ENCODE peak calls at places on chromosomes 11 and 22, in four cellular contexts. One of them, this sample, is unnamed.

GRCh38 chr11:62054484-62055121 is 69.2 kb upstream of the INCENP start:
- DNase-seq in GM12878: no peak
- DNase-seq in HepG2: peak; percentile 78
- DNase-seq in H1: no peak
- DNase-seq in this sample: peak; percentile 17

GRCh38 chr11:114078423-114078822 is 18.9 kb downstream of the ZBTB16 start:
- DNase-seq in GM12878: no peak
- DNase-seq in H1: no peak
- DNase-seq in HepG2: peak; percentile 64
- DNase-seq in this sample: no peak

GRCh38 chr11:87897079-87897478 is 278.2 kb downstream of the RAB38 start:
- DNase-seq in GM12878: no peak
- DNase-seq in H1: no peak
- DNase-seq in HepG2: no peak
- DNase-seq in this sample: no peak

GRCh38 chr11:8948901-8949300 is 6.1 kb upstream of the ASCL3 start:
- DNase-seq in GM12878: no peak
- DNase-seq in HepG2: no peak
- DNase-seq in H1: no peak
- DNase-seq in this sample: no peak

GRCh38 chr11:99973993-99974392 is 713.1 kb upstream of the ARHGAP42 start:
- DNase-seq in GM12878: no peak
- DNase-seq in HepG2: no peak
- DNase-seq in H1: no peak
- DNase-seq in this sample: no peak

GRCh38 chr11:83249972-83250593 is 36.1 kb downstream of the CCDC90B start:
- DNase-seq in HepG2: peak; percentile 24
- DNase-seq in GM12878: no peak
- DNase-seq in H1: no peak
- DNase-seq in this sample: peak; percentile 32

GRCh38 chr11:134361661-134362060 is 29.9 kb downstream of the GLB1L2 start:
- DNase-seq in GM12878: no peak
- DNase-seq in HepG2: no peak
- DNase-seq in H1: no peak
- DNase-seq in this sample: no peak

GRCh38 chr11:30585067-30585891 is 874 bp downstream of the MPPED2 start:
- DNase-seq in H1: no peak
- DNase-seq in GM12878: no peak
- DNase-seq in HepG2: no peak
- DNase-seq in this sample: peak; percentile 29

GRCh38 chr11:26584818-26585217 is 12.8 kb upstream of the MUC15 start:
- DNase-seq in H1: no peak
- DNase-seq in GM12878: no peak
- DNase-seq in HepG2: no peak
- DNase-seq in this sample: no peak

GRCh38 chr11:120013325-120014250 is 124.3 kb downstream of the TRIM29 start:
- DNase-seq in GM12878: no peak
- DNase-seq in HepG2: peak; percentile 32
- DNase-seq in H1: peak; percentile 81
- DNase-seq in this sample: peak; percentile 82

GRCh38 chr11:89545701-89546100 is 54.5 kb upstream of the NOX4 start:
- DNase-seq in GM12878: no peak
- DNase-seq in HepG2: no peak
- DNase-seq in H1: no peak
- DNase-seq in this sample: no peak

GRCh38 chr22:35596821-35597220 is 20.3 kb downstream of the MB start:
- DNase-seq in H1: no peak
- DNase-seq in HepG2: no peak
- DNase-seq in GM12878: no peak
- DNase-seq in this sample: no peak

GRCh38 chr11:33934450-33934849 is 42.6 kb upstream of the LMO2 start:
- DNase-seq in GM12878: no peak
- DNase-seq in H1: no peak
- DNase-seq in HepG2: no peak
- DNase-seq in this sample: no peak

GRCh38 chr11:114076974-114077373 is 17.5 kb downstream of the ZBTB16 start:
- DNase-seq in HepG2: no peak
- DNase-seq in GM12878: no peak
- DNase-seq in H1: no peak
- DNase-seq in this sample: no peak

GRCh38 chr11:117169726-117170125 is 8.8 kb upstream of the SIDT2 start:
- DNase-seq in GM12878: no peak
- DNase-seq in HepG2: no peak
- DNase-seq in H1: no peak
- DNase-seq in this sample: no peak

GRCh38 chr22:37043828-37044538 is 7.6 kb upstream of the KCTD17 start:
- DNase-seq in H1: no peak
- DNase-seq in GM12878: no peak
- DNase-seq in HepG2: peak; percentile 77
- DNase-seq in this sample: peak; percentile 63

GRCh38 chr22:38886333-38886732 is 14.3 kb upstream of the CBX6 start:
- DNase-seq in GM12878: no peak
- DNase-seq in H1: no peak
- DNase-seq in HepG2: no peak
- DNase-seq in this sample: no peak
- TF ChIP-seq SP1 in GM12878: no peak
- TF ChIP-seq SP1 in H1: no peak
- TF ChIP-seq SP1 in HepG2: no peak
- TF ChIP-seq SP1 in this sample: no peak

DNA sequence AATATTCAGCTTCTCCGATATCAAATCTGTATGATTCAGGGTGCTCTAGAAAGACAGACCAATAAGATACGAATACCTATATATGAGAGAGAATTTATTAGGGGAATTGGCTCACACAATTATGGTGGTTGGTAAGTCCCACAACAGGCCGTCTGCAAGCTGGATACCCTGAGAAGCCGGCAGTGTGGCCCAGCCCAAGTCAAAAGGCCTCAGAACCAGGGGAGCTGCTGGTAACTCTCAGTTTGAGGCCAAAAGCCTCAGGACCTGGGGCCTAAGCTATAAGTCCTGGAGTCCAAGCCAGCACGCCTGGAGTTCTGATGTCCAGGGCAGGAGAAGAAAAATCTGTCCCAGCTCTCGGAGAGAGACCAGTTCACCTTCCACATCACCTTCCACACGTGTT is 318.7 kb downstream of the BRD1 start:
- DNase-seq in GM12878: no peak
- DNase-seq in HepG2: no peak
- DNase-seq in H1: no peak
- DNase-seq in this sample: no peak
- TF ChIP-seq SUZ12 in GM12878: no peak
- TF ChIP-seq SUZ12 in HepG2: no peak
- TF ChIP-seq SUZ12 in H1: no peak
- TF ChIP-seq SUZ12 in this sample: no peak

DNA sequence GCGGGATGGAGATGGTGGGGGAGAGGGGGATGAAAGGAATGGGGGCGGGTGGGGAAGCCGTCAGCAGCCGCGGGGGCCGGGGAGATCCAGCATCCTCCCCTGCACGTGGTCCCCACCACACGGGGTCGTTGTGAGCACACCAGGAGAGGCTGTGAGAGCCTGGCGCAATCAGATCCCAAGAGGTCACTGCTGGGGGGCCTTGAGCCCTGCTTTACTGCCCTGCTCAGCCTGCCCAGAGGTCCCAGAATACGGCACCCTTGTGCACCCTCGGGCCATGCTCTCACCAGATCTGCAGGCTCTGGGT is 7.4 kb downstream of the CABP7 start:
- DNase-seq in HepG2: peak; percentile 33
- DNase-seq in H1: no peak
- DNase-seq in GM12878: no peak
- DNase-seq in this sample: peak; percentile 73
- TF ChIP-seq SP1 in HepG2: no peak
- TF ChIP-seq SP1 in H1: no peak
- TF ChIP-seq SP1 in GM12878: no peak
- TF ChIP-seq SP1 in this sample: no peak

DNA sequence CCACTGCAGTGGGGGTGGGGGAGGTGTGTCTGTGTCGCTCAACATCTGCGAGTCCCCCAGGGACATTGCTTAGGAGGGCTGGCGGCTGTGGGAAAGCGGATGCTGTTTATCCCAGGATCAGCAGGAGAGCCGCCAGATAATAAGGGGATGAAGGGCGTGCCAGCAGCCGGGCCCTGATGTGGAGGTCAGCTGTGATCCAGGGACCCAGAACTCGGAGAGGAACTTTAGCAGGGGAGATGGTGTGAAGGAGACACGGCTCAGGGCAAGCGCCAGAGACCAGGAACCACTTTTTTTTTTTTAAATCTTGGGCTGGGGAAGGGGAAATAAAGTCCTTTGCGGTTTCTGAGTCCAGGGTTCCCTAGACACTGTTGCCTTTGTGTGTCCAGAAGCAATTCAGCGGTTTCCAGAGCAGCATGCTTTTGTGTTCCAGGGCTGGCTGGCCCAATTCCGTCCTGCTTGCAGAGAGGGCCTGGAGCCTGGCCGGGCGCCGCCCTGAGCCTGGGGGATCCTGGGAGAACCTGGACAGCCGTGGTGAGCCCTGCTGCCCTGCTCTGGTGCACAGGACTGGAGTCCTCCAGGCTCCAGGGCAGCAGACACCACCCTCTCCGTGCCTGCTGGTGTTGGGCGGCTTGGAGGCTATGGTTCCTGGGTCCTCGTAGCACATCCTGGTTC is at the start of gene GRAMD4:
- DNase-seq in H1: no peak
- DNase-seq in GM12878: no peak
- DNase-seq in HepG2: peak; percentile 18
- DNase-seq in this sample: no peak
- TF ChIP-seq SUZ12 in H1: no peak
- TF ChIP-seq SUZ12 in GM12878: no peak
- TF ChIP-seq SUZ12 in HepG2: no peak
- TF ChIP-seq SUZ12 in this sample: no peak

DNA sequence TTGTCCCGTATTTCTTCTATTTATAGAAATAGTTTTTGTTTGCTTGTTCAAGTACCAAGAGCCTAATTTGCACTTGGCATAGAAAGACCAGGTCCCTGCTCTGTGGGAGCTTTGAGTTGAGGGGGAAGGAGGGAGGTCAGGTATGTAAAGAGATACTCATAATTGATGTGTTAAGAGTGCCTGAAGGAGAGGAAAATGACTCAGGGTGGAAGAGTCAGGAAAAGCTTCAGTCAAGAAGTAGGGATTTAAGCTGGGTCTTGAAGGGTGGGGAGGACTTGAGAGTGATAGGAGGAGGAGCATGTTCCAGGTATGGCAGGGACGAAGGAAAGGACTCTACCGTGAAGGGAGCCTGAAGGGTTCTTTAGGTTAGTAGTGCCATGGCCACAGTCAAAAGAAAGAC is 9.0 kb downstream of the RBX1 start:
- DNase-seq in H1: no peak
- DNase-seq in GM12878: no peak
- DNase-seq in HepG2: no peak
- DNase-seq in this sample: no peak
- TF ChIP-seq SP1 in H1: no peak
- TF ChIP-seq SP1 in GM12878: no peak
- TF ChIP-seq SP1 in HepG2: no peak
- TF ChIP-seq SP1 in this sample: no peak

GRCh38 chr11:118973985-118974384 is 2.4 kb downstream of the FOXR1 start:
- DNase-seq in GM12878: no peak
- DNase-seq in H1: no peak
- DNase-seq in HepG2: no peak
- DNase-seq in this sample: no peak

GRCh38 chr11:118975771-118976709 is 4.5 kb downstream of the FOXR1 start:
- DNase-seq in H1: no peak
- DNase-seq in HepG2: no peak
- DNase-seq in GM12878: no peak
- DNase-seq in this sample: no peak

GRCh38 chr11:118971646-118972045 is at the start of gene FOXR1:
- DNase-seq in H1: no peak
- DNase-seq in GM12878: no peak
- DNase-seq in HepG2: no peak
- DNase-seq in this sample: no peak
- TF ChIP-seq SUZ12 in H1: no peak
- TF ChIP-seq SUZ12 in GM12878: no peak
- TF ChIP-seq SUZ12 in HepG2: no peak
- TF ChIP-seq SUZ12 in this sample: no peak